ENCODE peak calls at places on chromosomes 6 and 20, in ten cellular contexts. N is right lobe of liver; I is breast epithelium; Q is PC-9; B is mucosa of descending colon; S is psoas muscle; A is A549; T is thoracic aorta; L is CD4-positive, CD25-positive, alpha-beta regulatory T cell; K is left lung. W is an unnamed sample.

GRCh38 chr6:71309666-71310065 is 21.1 kb downstream of the OGFRL1 start:
- DNase-seq in N (no peak), Q (no peak), A (no peak), L (no peak), K (no peak), S (no peak), B (no peak), I (no peak), T (no peak), W (no peak)

GRCh38 chr6:154615483-154616025 is 105.1 kb upstream of the CNKSR3 start:
- DNase-seq in T (peak; percentile 6), N (peak; percentile 62), L (no peak), K (peak; percentile 85), B (peak; percentile 90), I (peak; percentile 82), A (peak; percentile 85), S (peak; percentile 60), Q (peak; percentile 74), W (no peak)

GRCh38 chr20:4559106-4559505 is 162.6 kb upstream of the PRND start:
- DNase-seq in N (no peak), L (no peak), Q (no peak), B (no peak), T (no peak), K (no peak), S (no peak), A (no peak), I (no peak), W (no peak)

GRCh38 chr20:62893700-62894099 is 32.1 kb upstream of the TCFL5 start:
- DNase-seq in L (no peak), T (no peak), A (no peak), B (peak; percentile 45), Q (no peak), K (no peak), I (no peak), S (no peak), N (peak; percentile 31), W (no peak)

GRCh38 chr20:34634392-34634791 is 42.5 kb downstream of the PIGU start:
- DNase-seq in Q (no peak), T (no peak), S (no peak), K (no peak), I (no peak), A (no peak), N (no peak), L (no peak), B (no peak), W (no peak)

GRCh38 chr6:144064402-144064830 is 31.0 kb downstream of the SF3B5 start:
- DNase-seq in L (peak; percentile 24), N (peak; percentile 75), A (no peak), K (peak; percentile 94), Q (no peak), I (no peak), B (peak; percentile 78), S (peak; percentile 58), T (no peak), W (no peak)

GRCh38 chr6:135147637-135148592 is 33.2 kb upstream of the MYB start:
- DNase-seq in L (no peak), K (no peak), N (no peak), T (no peak), A (no peak), I (no peak), Q (no peak), B (no peak), S (no peak), W (no peak)

GRCh38 chr20:31670371-31671228 is 32.9 kb downstream of the COX4I2 start:
- DNase-seq in T (peak; percentile 56), I (peak; percentile 67), Q (no peak), A (no peak), K (no peak), B (peak; percentile 63), S (peak; percentile 85), N (peak; percentile 58), L (no peak), W (no peak)

GRCh38 chr6:169370054-169370453 is 116.4 kb upstream of the THBS2 start:
- DNase-seq in Q (no peak), T (no peak), N (no peak), B (no peak), L (no peak), I (no peak), K (peak; percentile 73), A (no peak), S (no peak), W (no peak)

GRCh38 chr6:2196079-2196679 is 49.2 kb downstream of the GMDS start:
- DNase-seq in Q (peak; percentile 17), S (no peak), K (no peak), N (no peak), A (peak; percentile 13), T (no peak), L (peak; percentile 7), I (no peak), B (no peak), W (peak; percentile 57)

GRCh38 chr6:113596907-113597583 is 260.1 kb upstream of the MARCKS start:
- DNase-seq in A (no peak), T (no peak), L (no peak), S (no peak), B (no peak), K (no peak), N (no peak), I (no peak), Q (peak; percentile 34), W (no peak)

GRCh38 chr6:125584468-125584939 is 164.9 kb upstream of the HEY2 start:
- DNase-seq in L (no peak), T (no peak), B (no peak), S (peak; percentile 86), A (no peak), I (no peak), K (no peak), N (no peak), Q (peak; percentile 41), W (no peak)

GRCh38 chr6:21071783-21072468 is 521.6 kb upstream of the SOX4 start:
- DNase-seq in N (no peak), K (no peak), B (no peak), I (no peak), Q (no peak), S (no peak), L (no peak), T (no peak), A (no peak), W (no peak)

GRCh38 chr20:5156670-5157448 is 30.1 kb downstream of the CDS2 start:
- DNase-seq in T (no peak), B (no peak), K (no peak), N (no peak), S (no peak), Q (peak; percentile 51), I (no peak), L (no peak), A (no peak), W (no peak)

GRCh38 chr6:14107000-14107399 is 10.6 kb upstream of the CD83 start:
- DNase-seq in I (no peak), L (no peak), A (no peak), S (no peak), K (no peak), T (no peak), N (no peak), Q (no peak), B (no peak), W (no peak)
- H3K4me1 ChIP-seq in I (no peaks in the 10 kb centered on the region), L (peaks cover 22% of the 10 kb centered on the region), A (no peaks in the 10 kb centered on the region), S (no peaks in the 10 kb centered on the region), K (no peaks in the 10 kb centered on the region), T (no peaks in the 10 kb centered on the region), N (no peaks in the 10 kb centered on the region), Q (no peaks in the 10 kb centered on the region), B (no peaks in the 10 kb centered on the region), W (peaks cover 22% of the 10 kb centered on the region)

DNA sequence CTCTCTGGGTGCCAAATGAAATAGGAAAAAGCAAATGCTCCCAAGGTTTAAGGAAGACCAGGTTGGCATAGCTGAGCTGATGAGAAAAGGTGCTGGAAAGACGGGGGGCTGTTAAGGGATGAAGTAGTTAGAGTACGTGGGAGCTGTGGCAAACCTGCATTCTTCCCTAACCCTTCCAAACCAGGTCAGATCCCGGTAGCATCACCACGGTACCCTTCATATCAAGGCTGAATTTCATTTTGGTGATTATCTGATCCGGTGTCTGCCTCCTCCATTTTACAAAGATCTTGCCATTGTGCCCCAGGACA is 68.0 kb upstream of the PIM1 start:
- DNase-seq in I (no peak), K (no peak), T (no peak), N (no peak), A (no peak), S (no peak), B (no peak), L (no peak), Q (no peak), W (no peak)
- H3K4me1 ChIP-seq in I (no peaks in the 10 kb centered on the region), K (peaks cover 11% of the 10 kb centered on the region), T (peaks cover 20% of the 10 kb centered on the region), N (peaks cover 28% of the 10 kb centered on the region), A (peaks cover 44% of the 10 kb centered on the region), S (peaks cover 28% of the 10 kb centered on the region), B (peaks cover 29% of the 10 kb centered on the region), L (peaks cover 17% of the 10 kb centered on the region), Q (peaks cover 55% of the 10 kb centered on the region), W (peaks cover 42% of the 10 kb centered on the region)

DNA sequence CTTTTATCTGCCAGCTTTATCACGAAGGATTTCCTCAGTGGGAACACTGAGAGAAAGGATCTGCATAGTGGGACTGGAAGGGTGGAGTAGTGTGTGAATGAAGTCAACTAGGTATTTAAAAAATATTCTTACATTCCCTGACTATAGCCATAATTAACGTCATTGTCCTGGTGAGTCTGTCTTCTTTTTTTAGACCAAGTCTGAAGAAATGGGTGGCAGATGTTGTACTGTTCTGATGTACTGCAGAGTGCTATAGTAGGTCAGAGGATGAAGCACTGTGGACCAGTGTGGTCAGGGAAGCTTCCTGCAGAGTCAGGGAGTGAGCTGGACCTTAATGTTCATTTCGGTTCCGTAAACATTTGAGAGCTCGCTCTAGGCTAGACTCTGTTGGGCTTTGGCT is 11.9 kb downstream of the TULP4 start:
- DNase-seq in Q (no peak), T (no peak), S (no peak), B (no peak), N (no peak), I (no peak), L (no peak), K (no peak), A (no peak), W (no peak)
- H3K4me1 ChIP-seq in Q (peaks cover 41% of the 10 kb centered on the region), T (peaks cover 36% of the 10 kb centered on the region), S (peaks cover 27% of the 10 kb centered on the region), B (peaks cover 6% of the 10 kb centered on the region), N (peaks cover 19% of the 10 kb centered on the region), I (no peaks in the 10 kb centered on the region), L (peaks cover 43% of the 10 kb centered on the region), K (peaks cover 13% of the 10 kb centered on the region), A (peaks cover 33% of the 10 kb centered on the region), W (peaks cover 3% of the 10 kb centered on the region)

GRCh38 chr6:167832497-167833395 is 6.0 kb downstream of the AFDN start:
- DNase-seq in L (no peak), K (no peak), Q (no peak), N (no peak), B (no peak), T (no peak), A (no peak), S (no peak), I (no peak), W (no peak)

GRCh38 chr6:167831281-167831680 is 4.6 kb downstream of the AFDN start:
- DNase-seq in S (no peak), A (no peak), K (no peak), T (no peak), I (no peak), L (no peak), N (no peak), B (no peak), Q (no peak), W (no peak)

GRCh38 chr6:167836722-167837121 is 10.0 kb downstream of the AFDN start:
- DNase-seq in L (no peak), S (no peak), B (no peak), Q (no peak), T (no peak), A (no peak), I (no peak), K (no peak), N (no peak), W (no peak)

GRCh38 chr6:167835260-167835659 is 8.5 kb downstream of the AFDN start:
- DNase-seq in L (no peak), T (no peak), K (no peak), S (no peak), B (no peak), A (no peak), I (no peak), Q (no peak), N (no peak), W (no peak)

GRCh38 chr6:167833396-167833763 is 6.7 kb downstream of the AFDN start:
- DNase-seq in B (no peak), S (no peak), T (no peak), K (no peak), I (no peak), N (no peak), L (no peak), Q (no peak), A (no peak), W (no peak)
- H3K4me1 ChIP-seq in B (peaks cover 26% of the 10 kb centered on the region), S (peaks cover 11% of the 10 kb centered on the region), T (peaks cover 2% of the 10 kb centered on the region), K (peaks cover 4% of the 10 kb centered on the region), I (no peaks in the 10 kb centered on the region), N (peaks cover 41% of the 10 kb centered on the region), L (no peaks in the 10 kb centered on the region), Q (peaks cover 51% of the 10 kb centered on the region), A (peaks cover 41% of the 10 kb centered on the region), W (peaks cover 8% of the 10 kb centered on the region)

W was measured in MM.1S.